ENCODE peak calls at places on chromosomes 1 and 21, in five cellular contexts. One of them, this sample, is unnamed.
A peak's percentile ranks its signal among the peaks of the same experiment; 100 is the strongest.

GRCh38 chr1:159229486-159229885 is 24.8 kb downstream of the ACKR1 start:
- DNase-seq in HCEC 1CT: no peak
- DNase-seq in NCI-H1105 treated with DMSO at 0.1 percent for 48 hours: no peak
- DNase-seq in CD8-positive, alpha-beta T cell: no peak
- DNase-seq in AG04450: no peak
- DNase-seq in this sample: no peak

GRCh38 chr1:54284781-54285563 is 85.0 kb downstream of the MRPL37 start:
- DNase-seq in HCEC 1CT: no peak
- DNase-seq in NCI-H1105 treated with DMSO at 0.1 percent for 48 hours: no peak
- DNase-seq in CD8-positive, alpha-beta T cell: peak; percentile 19
- DNase-seq in AG04450: no peak
- DNase-seq in this sample: no peak

GRCh38 chr1:111735858-111736544 is 3.2 kb downstream of the INKA2 start:
- DNase-seq in HCEC 1CT: no peak
- DNase-seq in NCI-H1105 treated with DMSO at 0.1 percent for 48 hours: peak; percentile 73
- DNase-seq in CD8-positive, alpha-beta T cell: no peak
- DNase-seq in AG04450: no peak
- DNase-seq in this sample: peak; percentile 29

GRCh38 chr1:2135425-2135824 is 59.1 kb downstream of the FAAP20 start:
- DNase-seq in HCEC 1CT: no peak
- DNase-seq in NCI-H1105 treated with DMSO at 0.1 percent for 48 hours: no peak
- DNase-seq in CD8-positive, alpha-beta T cell: no peak
- DNase-seq in AG04450: no peak
- DNase-seq in this sample: no peak

GRCh38 chr21:14236180-14236579 is 20.2 kb downstream of the RBM11 start:
- DNase-seq in HCEC 1CT: no peak
- DNase-seq in NCI-H1105 treated with DMSO at 0.1 percent for 48 hours: no peak
- DNase-seq in CD8-positive, alpha-beta T cell: no peak
- DNase-seq in AG04450: no peak
- DNase-seq in this sample: no peak

GRCh38 chr21:28993293-28993629 is 584 bp upstream of the LTN1 start:
- DNase-seq in HCEC 1CT: no peak
- DNase-seq in NCI-H1105 treated with DMSO at 0.1 percent for 48 hours: no peak
- DNase-seq in CD8-positive, alpha-beta T cell: no peak
- DNase-seq in AG04450: no peak
- DNase-seq in this sample: no peak

GRCh38 chr1:178407662-178408061 is 89.1 kb downstream of the CLEC20A start:
- DNase-seq in HCEC 1CT: no peak
- DNase-seq in NCI-H1105 treated with DMSO at 0.1 percent for 48 hours: no peak
- DNase-seq in CD8-positive, alpha-beta T cell: no peak
- DNase-seq in AG04450: no peak
- DNase-seq in this sample: no peak

GRCh38 chr1:59504281-59504680 is 207.4 kb downstream of the FGGY start:
- DNase-seq in HCEC 1CT: no peak
- DNase-seq in NCI-H1105 treated with DMSO at 0.1 percent for 48 hours: no peak
- DNase-seq in CD8-positive, alpha-beta T cell: no peak
- DNase-seq in AG04450: no peak
- DNase-seq in this sample: no peak

GRCh38 chr1:203135636-203136305 is 8.2 kb downstream of the ADORA1 start:
- DNase-seq in HCEC 1CT: no peak
- DNase-seq in NCI-H1105 treated with DMSO at 0.1 percent for 48 hours: no peak
- DNase-seq in CD8-positive, alpha-beta T cell: no peak
- DNase-seq in AG04450: no peak
- DNase-seq in this sample: no peak

GRCh38 chr1:40314721-40315238 is 2.3 kb downstream of the COL9A2 start:
- DNase-seq in HCEC 1CT: no peak
- DNase-seq in NCI-H1105 treated with DMSO at 0.1 percent for 48 hours: no peak
- DNase-seq in CD8-positive, alpha-beta T cell: no peak
- DNase-seq in AG04450: peak; percentile 8
- DNase-seq in this sample: peak; percentile 70

GRCh38 chr1:230696722-230697432 is 17.0 kb downstream of the AGT start:
- DNase-seq in HCEC 1CT: peak; percentile 13
- DNase-seq in NCI-H1105 treated with DMSO at 0.1 percent for 48 hours: no peak
- DNase-seq in CD8-positive, alpha-beta T cell: no peak
- DNase-seq in AG04450: no peak
- DNase-seq in this sample: no peak

GRCh38 chr1:88189525-88189924 is 494.5 kb upstream of the PKN2 start:
- DNase-seq in HCEC 1CT: no peak
- DNase-seq in NCI-H1105 treated with DMSO at 0.1 percent for 48 hours: no peak
- DNase-seq in CD8-positive, alpha-beta T cell: no peak
- DNase-seq in AG04450: no peak
- DNase-seq in this sample: no peak

GRCh38 chr1:9838946-9839345 is 15.2 kb upstream of the CLSTN1 start:
- DNase-seq in HCEC 1CT: no peak
- DNase-seq in NCI-H1105 treated with DMSO at 0.1 percent for 48 hours: no peak
- DNase-seq in CD8-positive, alpha-beta T cell: no peak
- DNase-seq in AG04450: no peak
- DNase-seq in this sample: no peak

GRCh38 chr1:7257225-7257624 is 472.0 kb downstream of the CAMTA1 start:
- DNase-seq in HCEC 1CT: no peak
- DNase-seq in NCI-H1105 treated with DMSO at 0.1 percent for 48 hours: no peak
- DNase-seq in CD8-positive, alpha-beta T cell: no peak
- DNase-seq in AG04450: no peak
- DNase-seq in this sample: no peak